ENCODE peak calls at places on chromosomes 11 and 22, in five cellular contexts. Z is IMR-90, Y is neuronal stem cell, J is trophoblast cell, Q is H9. R is an unnamed sample.

GRCh38 chr11:113341388-113342165 is 27.2 kb downstream of the TTC12 start:
- DNase-seq in Z (no peak), Y (no peak), Q (no peak), J (no peak), R (no peak)

GRCh38 chr22:25404923-25405853 is 159.3 kb upstream of the GRK3 start:
- DNase-seq in Y (no peak), Q (no peak), J (peak), Z (peak), R (no peak)

GRCh38 chr11:107018274-107018901 is at the start of gene GUCY1A2:
- DNase-seq in J (no peak), Y (peak), Z (no peak), Q (peak), R (no peak)

GRCh38 chr11:86954288-86955110 is 696 bp downstream of the FZD4 start:
- DNase-seq in Y (no peak), Q (peak), J (no peak), Z (no peak), R (no peak)

GRCh38 chr11:98568011-98568410 is 452.7 kb upstream of the CNTN5 start:
- DNase-seq in Q (no peak), Y (no peak), J (no peak), Z (no peak), R (no peak)

GRCh38 chr22:45731798-45732495 is 60.3 kb downstream of the ATXN10 start:
- DNase-seq in Q (no peak), J (no peak), Y (no peak), Z (peak), R (no peak)

GRCh38 chr11:106304274-106304673 is 226.8 kb downstream of the AASDHPPT start:
- DNase-seq in Y (no peak), J (peak), Z (peak), Q (no peak), R (no peak)

GRCh38 chr11:69227271-69227670 is 66.7 kb upstream of the MYEOV start:
- DNase-seq in Q (peak), J (no peak), Y (no peak), Z (no peak), R (no peak)

GRCh38 chr11:32658639-32659406 is 75.2 kb downstream of the EIF3M start:
- DNase-seq in J (no peak), Y (no peak), Q (no peak), Z (peak), R (no peak)

GRCh38 chr22:41197808-41198585 is 7.1 kb upstream of the L3MBTL2 start:
- DNase-seq in Y (no peak), J (no peak), Q (no peak), Z (no peak), R (no peak)

GRCh38 chr22:29309332-29310064 is 3.0 kb downstream of the GAS2L1 start:
- DNase-seq in Z (no peak), J (no peak), Y (no peak), Q (no peak), R (no peak)

GRCh38 chr22:23079814-23080521 is 9.6 kb downstream of the GNAZ start:
- DNase-seq in Q (no peak), Z (no peak), Y (no peak), J (no peak), R (no peak)

GRCh38 chr11:73229321-73230275 is 11.5 kb downstream of the P2RY2 start:
- DNase-seq in Y (no peak), J (no peak), Z (no peak), Q (peak), R (no peak)

GRCh38 chr11:33476945-33477584 is 219.9 kb downstream of the HIPK3 start:
- DNase-seq in J (no peak), Y (no peak), Q (no peak), Z (peak), R (no peak)

GRCh38 chr22:36900225-36900624 is 13.2 kb upstream of the CSF2RB start:
- DNase-seq in Q (no peak), Y (no peak), J (no peak), Z (no peak), R (no peak)

GRCh38 chr11:117072517-117073218 is 25.6 kb downstream of the SIK3 start:
- DNase-seq in Z (peak), J (peak), Y (no peak), Q (no peak), R (no peak)

GRCh38 chr22:40721266-40721665 is 42.0 kb downstream of the MCHR1 start:
- DNase-seq in J (no peak), Q (peak), Y (no peak), Z (peak), R (no peak)

GRCh38 chr22:26435327-26436093 is 6.5 kb downstream of the ASPHD2 start:
- DNase-seq in Z (no peak), Q (no peak), J (no peak), Y (no peak), R (no peak)

GRCh38 chr11:11916981-11917399 is 75.2 kb downstream of the USP47 start:
- DNase-seq in Y (no peak), Z (peak), J (no peak), Q (no peak), R (no peak)

GRCh38 chr11:102734650-102735049 is 9.9 kb upstream of the MMP8 start:
- DNase-seq in J (no peak), Y (no peak), Z (no peak), Q (no peak), R (no peak)

GRCh38 chr11:3836903-3837302 is 3.9 kb downstream of the RHOG start:
- DNase-seq in Z (no peak), J (no peak), Q (no peak), Y (no peak), R (no peak)

GRCh38 chr11:111696556-111696955 is 69.6 kb downstream of the PPP2R1B start:
- DNase-seq in Q (no peak), Z (peak), Y (no peak), J (no peak), R (no peak)

GRCh38 chr11:1387961-1388762 is 1.6 kb upstream of the BRSK2 start:
- DNase-seq in Z (no peak), J (no peak), Y (no peak), Q (peak), R (no peak)

GRCh38 chr11:118790357-118791014 is 478 bp downstream of the DDX6 start:
- DNase-seq in Q (peak), Y (peak), Z (peak), J (no peak), R (peak)

GRCh38 chr11:125685228-125685627 is 4.6 kb upstream of the ACRV1 start:
- DNase-seq in Q (no peak), Z (no peak), Y (no peak), J (no peak), R (no peak)

GRCh38 chr22:28410050-28410816 is 269.4 kb downstream of the TTC28 start:
- DNase-seq in Y (no peak), Z (peak), Q (no peak), J (no peak), R (no peak)

GRCh38 chr11:20112291-20113146 is 47.8 kb downstream of the DBX1 start:
- DNase-seq in Y (no peak), Q (peak), J (peak), Z (peak), R (no peak)

GRCh38 chr11:7186190-7186589 is 65.5 kb upstream of the SYT9 start:
- DNase-seq in Q (no peak), J (no peak), Z (peak), Y (no peak), R (no peak)

GRCh38 chr22:25668437-25668836 is 73.6 kb upstream of the MYO18B start:
- DNase-seq in Y (no peak), Z (peak), J (no peak), Q (no peak), R (no peak)

GRCh38 chr22:33440756-33441155 is 382.6 kb upstream of the SYN3 start:
- DNase-seq in Y (no peak), J (no peak), Z (no peak), Q (no peak), R (no peak)

GRCh38 chr22:38868886-38869381 is 3.1 kb downstream of the CBX6 start:
- DNase-seq in Q (peak), Z (peak), Y (peak), J (peak), R (peak)

GRCh38 chr11:62835336-62835735 is 2.7 kb upstream of the TEX54 start:
- DNase-seq in Z (no peak), Y (no peak), J (no peak), Q (no peak), R (no peak)

GRCh38 chr11:62830904-62831519 is 839 bp downstream of the STX5 start:
- DNase-seq in Y (no peak), Q (peak), J (no peak), Z (no peak), R (no peak)

GRCh38 chr11:62832346-62833234 is at the start of gene TEX54:
- DNase-seq in Y (no peak), Z (peak), J (no peak), Q (no peak), R (no peak)

DNA sequence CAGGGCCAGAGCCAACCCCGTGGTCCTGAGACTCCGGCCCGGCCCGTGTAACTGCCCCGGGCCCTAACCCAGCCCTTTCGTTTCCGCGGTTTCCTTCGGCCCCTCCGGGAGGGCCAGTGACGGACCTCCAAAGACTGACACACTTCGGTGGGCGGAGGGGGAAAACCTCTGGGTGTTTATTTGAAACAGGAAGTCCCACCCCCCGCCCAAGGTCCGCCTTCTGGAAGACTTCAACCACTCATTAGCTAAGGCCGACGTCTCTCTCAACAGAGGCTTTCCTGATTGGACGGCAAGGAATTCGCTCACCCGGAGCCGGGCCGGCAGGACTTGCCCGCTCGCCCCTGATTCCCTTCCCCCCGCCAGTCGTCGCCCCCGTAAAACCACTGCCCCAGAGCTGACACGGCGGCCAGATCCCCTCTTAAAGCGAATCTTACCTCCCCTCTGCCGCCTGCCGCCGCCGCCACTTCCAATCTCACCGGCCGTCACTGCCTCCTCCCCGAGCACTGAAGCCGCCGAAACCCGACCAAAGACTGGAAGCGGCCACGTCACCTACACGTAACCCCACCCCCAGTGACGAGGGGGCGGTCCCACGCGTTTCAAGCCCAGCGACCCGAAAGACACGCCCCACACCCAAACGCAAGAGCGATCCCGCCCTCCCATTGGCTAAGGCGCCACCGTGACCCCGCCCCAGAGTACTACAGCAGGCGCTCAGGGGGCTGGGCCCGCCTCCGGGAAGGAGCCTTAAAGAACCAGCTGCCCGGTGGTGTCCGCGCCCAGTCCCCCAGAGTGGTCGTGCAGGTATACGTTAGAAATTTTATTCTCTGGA is at the start of gene STX5:
- DNase-seq in Z (peak), Y (peak), Q (peak), J (peak), R (peak)
- H2BK120ac ChIP-seq in Z (peak), Y (peak), Q (no peak), J (peak), R (no peak)

GRCh38 chr11:67483498-67483798 is 622 bp downstream of the AIP start:
- DNase-seq in Q (no peak), J (no peak), Y (no peak), Z (no peak), R (no peak)

GRCh38 chr11:67483901-67484665 is 1.3 kb downstream of the AIP start:
- DNase-seq in Y (no peak), Q (no peak), J (no peak), Z (no peak), R (no peak)

GRCh38 chr11:67482736-67483497 is at the start of gene AIP:
- DNase-seq in Y (peak), Z (peak), J (peak), Q (peak), R (peak)

GRCh38 chr11:67484847-67485311 is 2.1 kb downstream of the AIP start:
- DNase-seq in Y (no peak), J (no peak), Z (no peak), Q (no peak), R (no peak)

GRCh38 chr11:67482275-67482735 is 521 bp upstream of the AIP start:
- DNase-seq in J (no peak), Z (no peak), Q (no peak), Y (no peak), R (no peak)
- H3K27ac ChIP-seq in J (no peak), Z (no peak), Q (no peak), Y (no peak), R (no peak)

DNA sequence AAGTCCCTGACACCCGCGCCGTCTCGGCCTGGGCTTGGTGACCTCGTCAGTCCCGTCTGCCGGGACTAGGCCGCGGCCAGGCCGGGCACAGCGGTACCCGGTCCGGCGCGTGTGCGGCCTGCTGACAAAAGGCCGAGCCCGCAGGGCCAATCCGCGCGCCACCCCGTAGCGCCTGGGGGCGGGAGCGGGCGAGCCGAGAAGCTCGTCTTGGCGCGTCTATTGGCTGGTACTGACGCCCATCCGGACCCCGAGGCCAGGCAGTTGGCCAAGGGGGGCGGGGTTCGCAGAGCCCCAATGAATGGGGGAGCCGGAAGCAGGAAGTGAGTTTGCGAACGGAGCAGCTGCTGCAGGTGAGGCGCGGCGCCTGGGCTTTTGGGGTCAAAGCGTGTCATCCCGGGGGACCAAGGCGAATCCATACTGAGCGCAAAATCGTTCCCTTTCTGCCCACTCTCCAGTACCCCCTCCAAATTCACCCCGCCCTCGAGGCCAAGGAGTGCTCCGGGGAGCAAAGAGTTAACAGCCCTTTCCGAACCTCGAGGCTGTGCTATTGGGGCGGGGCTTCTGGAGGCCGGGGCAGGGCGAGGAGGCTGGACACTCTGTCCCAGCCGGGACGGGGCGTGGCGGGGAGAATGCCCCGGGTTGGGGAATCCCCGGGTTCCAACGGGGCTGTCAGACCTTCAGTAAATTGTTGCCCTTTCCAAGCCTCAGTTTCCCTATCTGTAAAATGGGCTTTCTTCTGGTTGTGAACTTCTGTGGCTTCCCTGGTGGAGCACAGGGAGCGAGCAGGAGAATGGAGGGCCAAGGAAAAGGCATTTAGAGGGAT is at the start of gene DPP3:
- DNase-seq in Y (peak), Q (peak), Z (peak), J (peak), R (peak)
- H2BK120ac ChIP-seq in Y (no peak), Q (peak), Z (peak), J (peak), R (no peak)

DNA sequence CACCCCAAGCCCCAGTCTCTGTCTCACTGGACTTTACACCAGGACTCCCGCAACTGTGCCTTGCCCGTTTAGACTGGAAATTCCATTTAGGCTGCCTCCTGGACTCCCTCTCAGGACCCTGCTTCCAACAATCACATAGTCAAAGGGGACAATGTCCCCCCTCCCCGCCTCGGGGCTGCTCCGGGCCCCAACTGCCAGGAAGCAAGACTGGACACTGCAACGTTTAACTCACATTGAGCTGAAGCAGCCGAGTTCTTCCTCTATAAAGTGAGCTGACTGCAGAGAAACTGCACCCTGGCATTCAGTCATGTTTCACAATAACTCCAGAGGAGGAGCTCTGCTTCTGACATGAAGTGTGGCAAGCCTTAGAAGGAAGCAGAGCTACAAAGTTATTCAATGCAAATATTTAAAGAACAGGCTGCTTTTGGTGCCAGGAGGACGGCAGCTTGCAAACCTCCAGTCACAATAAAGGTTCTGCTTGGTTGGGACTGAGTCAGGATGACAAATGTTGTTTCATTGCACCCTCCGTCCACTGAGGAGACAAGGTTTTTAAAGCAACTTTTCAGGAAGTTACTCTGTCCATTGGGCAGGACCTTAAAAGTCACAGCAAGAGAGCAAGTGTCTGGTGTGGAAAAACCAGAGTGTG is 19.9 kb downstream of the PACSIN2 start:
- DNase-seq in Z (peak), J (no peak), Q (no peak), Y (no peak), R (no peak)
- H3K27ac ChIP-seq in Z (peak), J (peak), Q (no peak), Y (no peak), R (no peak)

GRCh38 chr11:123741159-123741951 is at the start of gene ZNF202:
- DNase-seq in Z (peak), J (peak), Y (peak), Q (peak), R (peak)
- H2BK120ac ChIP-seq in Z (no peak), J (peak), Y (no peak), Q (no peak), R (peak)

R was measured in H1.